ENCODE peak calls at places on chromosomes 13 and 19, in ten cellular contexts. One of them, this sample, is unnamed. For H3K36me3, the result is how much of the 10 kb centered on the place peaks cover.

GRCh38 chr19:6728346-6728745 is 7.9 kb upstream of the C3 start:
- DNase-seq in mammary epithelial cell: no peak
- DNase-seq in OCI-LY7: peak
- DNase-seq in suprapubic skin: no peak
- DNase-seq in brain microvascular endothelial cell: no peak
- DNase-seq in lung: no peak
- DNase-seq in heart left ventricle: no peak
- DNase-seq in IMR-90: no peak
- DNase-seq in tibial artery: peak
- DNase-seq in fibroblast of lung: no peak
- DNase-seq in this sample: no peak

GRCh38 chr13:109803822-109804221 is 17.4 kb upstream of the IRS2 start:
- DNase-seq in mammary epithelial cell: peak
- DNase-seq in OCI-LY7: no peak
- DNase-seq in suprapubic skin: no peak
- DNase-seq in brain microvascular endothelial cell: no peak
- DNase-seq in lung: no peak
- DNase-seq in heart left ventricle: no peak
- DNase-seq in IMR-90: no peak
- DNase-seq in tibial artery: no peak
- DNase-seq in fibroblast of lung: no peak
- DNase-seq in this sample: no peak

GRCh38 chr13:49540552-49540951 is 44.8 kb downstream of the PHF11 start:
- DNase-seq in mammary epithelial cell: no peak
- DNase-seq in OCI-LY7: peak
- DNase-seq in suprapubic skin: no peak
- DNase-seq in brain microvascular endothelial cell: no peak
- DNase-seq in lung: no peak
- DNase-seq in heart left ventricle: no peak
- DNase-seq in IMR-90: peak
- DNase-seq in tibial artery: no peak
- DNase-seq in fibroblast of lung: peak
- DNase-seq in this sample: no peak

GRCh38 chr13:109241160-109241559 is 545.2 kb downstream of the IRS2 start:
- DNase-seq in mammary epithelial cell: no peak
- DNase-seq in OCI-LY7: no peak
- DNase-seq in suprapubic skin: no peak
- DNase-seq in brain microvascular endothelial cell: no peak
- DNase-seq in lung: no peak
- DNase-seq in heart left ventricle: no peak
- DNase-seq in IMR-90: no peak
- DNase-seq in tibial artery: no peak
- DNase-seq in fibroblast of lung: no peak
- DNase-seq in this sample: no peak

GRCh38 chr19:5131866-5132561 is 163.1 kb downstream of the KDM4B start:
- DNase-seq in mammary epithelial cell: peak
- DNase-seq in OCI-LY7: peak
- DNase-seq in suprapubic skin: no peak
- DNase-seq in brain microvascular endothelial cell: no peak
- DNase-seq in lung: no peak
- DNase-seq in heart left ventricle: no peak
- DNase-seq in IMR-90: no peak
- DNase-seq in tibial artery: no peak
- DNase-seq in fibroblast of lung: no peak
- DNase-seq in this sample: no peak

GRCh38 chr13:106407338-106407737 is 128.1 kb downstream of the EFNB2 start:
- DNase-seq in mammary epithelial cell: peak
- DNase-seq in OCI-LY7: no peak
- DNase-seq in suprapubic skin: no peak
- DNase-seq in brain microvascular endothelial cell: no peak
- DNase-seq in lung: no peak
- DNase-seq in heart left ventricle: no peak
- DNase-seq in IMR-90: no peak
- DNase-seq in tibial artery: no peak
- DNase-seq in fibroblast of lung: no peak
- DNase-seq in this sample: no peak

GRCh38 chr19:3576696-3577443 is 4.1 kb downstream of the HMG20B start:
- DNase-seq in mammary epithelial cell: no peak
- DNase-seq in OCI-LY7: no peak
- DNase-seq in suprapubic skin: no peak
- DNase-seq in brain microvascular endothelial cell: no peak
- DNase-seq in lung: no peak
- DNase-seq in heart left ventricle: peak
- DNase-seq in IMR-90: peak
- DNase-seq in tibial artery: no peak
- DNase-seq in fibroblast of lung: peak
- DNase-seq in this sample: no peak

GRCh38 chr13:71274923-71275593 is 591.9 kb downstream of the DACH1 start:
- DNase-seq in mammary epithelial cell: no peak
- DNase-seq in OCI-LY7: no peak
- DNase-seq in suprapubic skin: no peak
- DNase-seq in brain microvascular endothelial cell: no peak
- DNase-seq in lung: no peak
- DNase-seq in heart left ventricle: no peak
- DNase-seq in IMR-90: no peak
- DNase-seq in tibial artery: no peak
- DNase-seq in fibroblast of lung: no peak
- DNase-seq in this sample: no peak

DNA sequence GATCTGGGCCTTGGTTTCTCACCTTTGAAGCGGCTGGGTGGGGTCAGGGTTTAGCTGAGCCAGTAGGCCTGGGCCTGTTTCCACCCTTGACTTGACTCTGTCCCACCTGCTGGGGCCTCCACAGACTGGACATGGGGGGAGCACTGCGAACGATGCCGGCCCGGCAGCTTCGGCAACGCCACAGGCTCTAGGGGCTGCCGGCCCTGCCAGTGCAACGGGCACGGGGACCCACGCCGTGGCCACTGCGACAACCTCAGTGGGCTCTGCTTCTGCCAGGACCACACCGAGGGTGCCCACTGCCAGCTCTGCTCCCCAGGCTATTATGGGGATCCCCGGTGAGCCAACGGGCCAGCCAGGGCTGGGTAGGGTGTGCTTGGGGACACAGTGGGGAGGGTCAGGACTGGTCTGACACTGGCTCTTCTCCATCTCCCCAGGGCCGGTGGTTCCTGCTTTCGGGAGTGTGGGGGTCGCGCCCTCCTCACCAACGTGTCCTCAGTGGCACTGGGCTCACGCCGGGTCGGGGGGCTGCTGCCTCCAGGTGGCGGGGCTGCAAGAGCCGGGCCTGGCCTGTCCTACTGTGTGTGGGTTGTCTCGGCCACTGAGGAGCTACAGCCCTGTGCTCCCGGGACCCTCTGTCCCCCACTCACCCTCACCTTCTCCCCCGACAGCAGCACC is 28.0 kb downstream of the MEGF8 start:
- DNase-seq in mammary epithelial cell: no peak
- DNase-seq in OCI-LY7: no peak
- DNase-seq in suprapubic skin: no peak
- DNase-seq in brain microvascular endothelial cell: no peak
- DNase-seq in lung: no peak
- DNase-seq in heart left ventricle: no peak
- DNase-seq in IMR-90: no peak
- DNase-seq in tibial artery: no peak
- DNase-seq in fibroblast of lung: no peak
- DNase-seq in this sample: no peak
- H3K27ac ChIP-seq in mammary epithelial cell: no peak
- H3K27ac ChIP-seq in OCI-LY7: no peak
- H3K27ac ChIP-seq in suprapubic skin: no peak
- H3K27ac ChIP-seq in brain microvascular endothelial cell: no peak
- H3K27ac ChIP-seq in lung: no peak
- H3K27ac ChIP-seq in heart left ventricle: no peak
- H3K27ac ChIP-seq in IMR-90: no peak
- H3K27ac ChIP-seq in tibial artery: no peak
- H3K27ac ChIP-seq in fibroblast of lung: no peak
- H3K27ac ChIP-seq in this sample: no peak

GRCh38 chr19:45591004-45591637 is 6.5 kb upstream of the OPA3 start:
- DNase-seq in mammary epithelial cell: peak
- DNase-seq in OCI-LY7: peak
- DNase-seq in suprapubic skin: no peak
- DNase-seq in brain microvascular endothelial cell: no peak
- DNase-seq in lung: peak
- DNase-seq in heart left ventricle: no peak
- DNase-seq in IMR-90: peak
- DNase-seq in tibial artery: no peak
- DNase-seq in fibroblast of lung: peak
- DNase-seq in this sample: no peak

GRCh38 chr19:45589768-45590167 is 5.2 kb upstream of the OPA3 start:
- DNase-seq in mammary epithelial cell: no peak
- DNase-seq in OCI-LY7: no peak
- DNase-seq in suprapubic skin: no peak
- DNase-seq in brain microvascular endothelial cell: no peak
- DNase-seq in lung: no peak
- DNase-seq in heart left ventricle: no peak
- DNase-seq in IMR-90: no peak
- DNase-seq in tibial artery: no peak
- DNase-seq in fibroblast of lung: no peak
- DNase-seq in this sample: no peak

GRCh38 chr19:45592366-45592765 is 7.8 kb upstream of the OPA3 start:
- DNase-seq in mammary epithelial cell: no peak
- DNase-seq in OCI-LY7: no peak
- DNase-seq in suprapubic skin: no peak
- DNase-seq in brain microvascular endothelial cell: no peak
- DNase-seq in lung: no peak
- DNase-seq in heart left ventricle: no peak
- DNase-seq in IMR-90: no peak
- DNase-seq in tibial artery: no peak
- DNase-seq in fibroblast of lung: no peak
- DNase-seq in this sample: no peak

GRCh38 chr19:45590300-45591003 is 5.8 kb upstream of the OPA3 start:
- DNase-seq in mammary epithelial cell: no peak
- DNase-seq in OCI-LY7: no peak
- DNase-seq in suprapubic skin: no peak
- DNase-seq in brain microvascular endothelial cell: no peak
- DNase-seq in lung: no peak
- DNase-seq in heart left ventricle: no peak
- DNase-seq in IMR-90: no peak
- DNase-seq in tibial artery: no peak
- DNase-seq in fibroblast of lung: no peak
- DNase-seq in this sample: no peak

DNA sequence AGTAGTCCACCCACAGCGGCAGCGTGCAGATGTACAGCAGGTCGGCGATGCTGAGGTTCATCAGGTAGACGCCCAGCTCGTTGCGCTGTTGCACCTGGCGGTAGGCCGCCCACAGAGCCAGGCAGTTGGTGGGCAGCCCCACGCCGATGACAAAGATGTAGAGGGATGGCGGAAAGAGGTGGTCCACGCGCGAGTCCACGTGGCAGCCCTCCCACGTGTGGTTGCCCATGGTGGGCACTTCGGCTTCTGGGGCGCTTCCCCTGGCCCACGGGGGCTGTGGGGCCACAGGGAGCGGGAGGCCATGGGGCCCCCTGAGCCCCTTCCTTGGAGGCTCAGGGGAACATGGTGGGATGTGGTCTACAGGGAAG is 7.0 kb upstream of the OPA3 start:
- DNase-seq in mammary epithelial cell: no peak
- DNase-seq in OCI-LY7: no peak
- DNase-seq in suprapubic skin: no peak
- DNase-seq in brain microvascular endothelial cell: no peak
- DNase-seq in lung: no peak
- DNase-seq in heart left ventricle: no peak
- DNase-seq in IMR-90: no peak
- DNase-seq in tibial artery: no peak
- DNase-seq in fibroblast of lung: no peak
- DNase-seq in this sample: no peak
- TF ChIP-seq CTCF in mammary epithelial cell: no peak
- TF ChIP-seq CTCF in OCI-LY7: no peak
- TF ChIP-seq CTCF in suprapubic skin: no peak
- TF ChIP-seq CTCF in brain microvascular endothelial cell: no peak
- TF ChIP-seq CTCF in lung: no peak
- TF ChIP-seq CTCF in heart left ventricle: no peak
- TF ChIP-seq CTCF in IMR-90: no peak
- TF ChIP-seq CTCF in tibial artery: no peak
- TF ChIP-seq CTCF in fibroblast of lung: no peak
- TF ChIP-seq CTCF in this sample: no peak

GRCh38 chr13:102678339-102679122 is 16.3 kb downstream of the METTL21C start:
- DNase-seq in mammary epithelial cell: no peak
- DNase-seq in OCI-LY7: no peak
- DNase-seq in suprapubic skin: no peak
- DNase-seq in brain microvascular endothelial cell: no peak
- DNase-seq in lung: no peak
- DNase-seq in heart left ventricle: no peak
- DNase-seq in IMR-90: no peak
- DNase-seq in tibial artery: no peak
- DNase-seq in fibroblast of lung: no peak
- DNase-seq in this sample: no peak

GRCh38 chr13:102679449-102680132 is 15.3 kb downstream of the METTL21C start:
- DNase-seq in mammary epithelial cell: no peak
- DNase-seq in OCI-LY7: no peak
- DNase-seq in suprapubic skin: no peak
- DNase-seq in brain microvascular endothelial cell: no peak
- DNase-seq in lung: no peak
- DNase-seq in heart left ventricle: no peak
- DNase-seq in IMR-90: no peak
- DNase-seq in tibial artery: no peak
- DNase-seq in fibroblast of lung: no peak
- DNase-seq in this sample: no peak

GRCh38 chr13:102680133-102680717 is 14.6 kb downstream of the METTL21C start:
- DNase-seq in mammary epithelial cell: no peak
- DNase-seq in OCI-LY7: no peak
- DNase-seq in suprapubic skin: no peak
- DNase-seq in brain microvascular endothelial cell: no peak
- DNase-seq in lung: no peak
- DNase-seq in heart left ventricle: no peak
- DNase-seq in IMR-90: no peak
- DNase-seq in tibial artery: no peak
- DNase-seq in fibroblast of lung: no peak
- DNase-seq in this sample: no peak

GRCh38 chr13:102675115-102675514 is 19.7 kb downstream of the METTL21C start:
- DNase-seq in mammary epithelial cell: no peak
- DNase-seq in OCI-LY7: no peak
- DNase-seq in suprapubic skin: no peak
- DNase-seq in brain microvascular endothelial cell: no peak
- DNase-seq in lung: no peak
- DNase-seq in heart left ventricle: no peak
- DNase-seq in IMR-90: no peak
- DNase-seq in tibial artery: no peak
- DNase-seq in fibroblast of lung: no peak
- DNase-seq in this sample: no peak

DNA sequence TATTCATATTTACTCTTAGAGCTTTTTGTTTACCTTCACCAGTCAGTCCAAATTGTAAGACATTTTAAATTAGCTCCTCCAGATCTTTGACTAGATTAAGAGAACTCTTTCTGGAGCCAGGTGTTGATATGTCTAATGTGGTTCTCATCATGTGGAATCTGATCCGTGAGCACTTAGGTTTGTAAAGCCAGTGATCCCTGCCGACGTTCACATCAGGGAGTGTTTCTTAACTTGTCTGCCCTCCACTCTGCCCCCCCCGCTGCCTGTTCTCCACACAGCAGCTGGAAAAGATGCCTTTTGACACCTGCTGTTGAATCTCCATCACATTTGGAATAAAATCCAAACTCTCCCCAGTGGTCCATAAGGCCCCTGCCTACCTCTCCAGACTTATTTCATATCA is 17.7 kb downstream of the METTL21C start:
- DNase-seq in mammary epithelial cell: no peak
- DNase-seq in OCI-LY7: no peak
- DNase-seq in suprapubic skin: no peak
- DNase-seq in brain microvascular endothelial cell: no peak
- DNase-seq in lung: no peak
- DNase-seq in heart left ventricle: no peak
- DNase-seq in IMR-90: no peak
- DNase-seq in tibial artery: no peak
- DNase-seq in fibroblast of lung: no peak
- DNase-seq in this sample: no peak
- H3K36me3 ChIP-seq in mammary epithelial cell: under half
- H3K36me3 ChIP-seq in OCI-LY7: half or more
- H3K36me3 ChIP-seq in suprapubic skin: half or more
- H3K36me3 ChIP-seq in brain microvascular endothelial cell: under half
- H3K36me3 ChIP-seq in lung: under half
- H3K36me3 ChIP-seq in heart left ventricle: under half
- H3K36me3 ChIP-seq in IMR-90: under half
- H3K36me3 ChIP-seq in tibial artery: half or more
- H3K36me3 ChIP-seq in fibroblast of lung: under half
- H3K36me3 ChIP-seq in this sample: under half

GRCh38 chr13:27026396-27026795 is 145.2 kb downstream of the USP12 start:
- DNase-seq in mammary epithelial cell: no peak
- DNase-seq in OCI-LY7: no peak
- DNase-seq in suprapubic skin: peak
- DNase-seq in brain microvascular endothelial cell: no peak
- DNase-seq in lung: no peak
- DNase-seq in heart left ventricle: no peak
- DNase-seq in IMR-90: no peak
- DNase-seq in tibial artery: no peak
- DNase-seq in fibroblast of lung: no peak
- DNase-seq in this sample: no peak

GRCh38 chr13:27022571-27023311 is 148.9 kb downstream of the USP12 start:
- DNase-seq in mammary epithelial cell: peak
- DNase-seq in OCI-LY7: no peak
- DNase-seq in suprapubic skin: peak
- DNase-seq in brain microvascular endothelial cell: no peak
- DNase-seq in lung: no peak
- DNase-seq in heart left ventricle: no peak
- DNase-seq in IMR-90: peak
- DNase-seq in tibial artery: no peak
- DNase-seq in fibroblast of lung: peak
- DNase-seq in this sample: no peak

GRCh38 chr13:27024781-27025492 is 146.7 kb downstream of the USP12 start:
- DNase-seq in mammary epithelial cell: no peak
- DNase-seq in OCI-LY7: no peak
- DNase-seq in suprapubic skin: peak
- DNase-seq in brain microvascular endothelial cell: no peak
- DNase-seq in lung: no peak
- DNase-seq in heart left ventricle: no peak
- DNase-seq in IMR-90: no peak
- DNase-seq in tibial artery: no peak
- DNase-seq in fibroblast of lung: no peak
- DNase-seq in this sample: no peak

GRCh38 chr13:27023385-27023784 is 148.2 kb downstream of the USP12 start:
- DNase-seq in mammary epithelial cell: no peak
- DNase-seq in OCI-LY7: peak
- DNase-seq in suprapubic skin: peak
- DNase-seq in brain microvascular endothelial cell: no peak
- DNase-seq in lung: no peak
- DNase-seq in heart left ventricle: no peak
- DNase-seq in IMR-90: no peak
- DNase-seq in tibial artery: no peak
- DNase-seq in fibroblast of lung: no peak
- DNase-seq in this sample: no peak

GRCh38 chr13:27024062-27024461 is 147.5 kb downstream of the USP12 start:
- DNase-seq in mammary epithelial cell: no peak
- DNase-seq in OCI-LY7: no peak
- DNase-seq in suprapubic skin: no peak
- DNase-seq in brain microvascular endothelial cell: no peak
- DNase-seq in lung: no peak
- DNase-seq in heart left ventricle: no peak
- DNase-seq in IMR-90: no peak
- DNase-seq in tibial artery: no peak
- DNase-seq in fibroblast of lung: no peak
- DNase-seq in this sample: no peak
- H3K27ac ChIP-seq in mammary epithelial cell: no peak
- H3K27ac ChIP-seq in OCI-LY7: no peak
- H3K27ac ChIP-seq in suprapubic skin: no peak
- H3K27ac ChIP-seq in brain microvascular endothelial cell: no peak
- H3K27ac ChIP-seq in lung: no peak
- H3K27ac ChIP-seq in heart left ventricle: peak
- H3K27ac ChIP-seq in IMR-90: no peak
- H3K27ac ChIP-seq in tibial artery: no peak
- H3K27ac ChIP-seq in fibroblast of lung: no peak
- H3K27ac ChIP-seq in this sample: no peak